ENCODE peak calls at places on chromosomes 1 and 21, in eight cellular contexts. One of them, this sample, is unnamed.

GRCh38 chr1:165279831-165280351 is 76.6 kb downstream of the LMX1A start:
- DNase-seq in mucosa of gallbladder: no peak
- DNase-seq in stimulated activated CD4-positive, alpha-beta T cell treated with anti-CD3 and anti-CD28 coated beads, Interleukin-12 subunit alpha, Interleukin-12 subunit beta, amount 100 ng/mL, for 4 hours: no peak
- DNase-seq in EL: no peak
- DNase-seq in substantia nigra: no peak
- DNase-seq in cortex of kidney: no peak
- DNase-seq in RPMI8226: no peak
- DNase-seq in HTR-8/SVneo: no peak
- DNase-seq in this sample: no peak

GRCh38 chr1:39900662-39901485 is 843 bp downstream of the MYCL start:
- DNase-seq in HTR-8/SVneo: peak
- DNase-seq in RPMI8226: peak
- DNase-seq in EL: peak
- DNase-seq in mucosa of gallbladder: no peak
- DNase-seq in stimulated activated CD4-positive, alpha-beta T cell treated with anti-CD3 and anti-CD28 coated beads, Interleukin-12 subunit alpha, Interleukin-12 subunit beta, amount 100 ng/mL, for 4 hours: no peak
- DNase-seq in cortex of kidney: no peak
- DNase-seq in substantia nigra: no peak
- DNase-seq in this sample: peak

GRCh38 chr1:245153645-245154428 is 948 bp upstream of the KIF26B start:
- DNase-seq in EL: peak
- DNase-seq in cortex of kidney: no peak
- DNase-seq in substantia nigra: no peak
- DNase-seq in stimulated activated CD4-positive, alpha-beta T cell treated with anti-CD3 and anti-CD28 coated beads, Interleukin-12 subunit alpha, Interleukin-12 subunit beta, amount 100 ng/mL, for 4 hours: peak
- DNase-seq in HTR-8/SVneo: no peak
- DNase-seq in RPMI8226: peak
- DNase-seq in mucosa of gallbladder: no peak
- DNase-seq in this sample: peak

GRCh38 chr21:33870768-33871167 is 44.8 kb downstream of the ATP5PO start:
- DNase-seq in HTR-8/SVneo: no peak
- DNase-seq in substantia nigra: no peak
- DNase-seq in mucosa of gallbladder: no peak
- DNase-seq in RPMI8226: no peak
- DNase-seq in stimulated activated CD4-positive, alpha-beta T cell treated with anti-CD3 and anti-CD28 coated beads, Interleukin-12 subunit alpha, Interleukin-12 subunit beta, amount 100 ng/mL, for 4 hours: no peak
- DNase-seq in cortex of kidney: no peak
- DNase-seq in EL: no peak
- DNase-seq in this sample: no peak

GRCh38 chr1:159248311-159248710 is 43.6 kb downstream of the ACKR1 start:
- DNase-seq in cortex of kidney: no peak
- DNase-seq in EL: no peak
- DNase-seq in RPMI8226: no peak
- DNase-seq in stimulated activated CD4-positive, alpha-beta T cell treated with anti-CD3 and anti-CD28 coated beads, Interleukin-12 subunit alpha, Interleukin-12 subunit beta, amount 100 ng/mL, for 4 hours: no peak
- DNase-seq in HTR-8/SVneo: no peak
- DNase-seq in substantia nigra: no peak
- DNase-seq in mucosa of gallbladder: no peak
- DNase-seq in this sample: no peak

GRCh38 chr21:42212261-42212660 is 6.7 kb upstream of the ABCG1 start:
- DNase-seq in substantia nigra: no peak
- DNase-seq in RPMI8226: no peak
- DNase-seq in stimulated activated CD4-positive, alpha-beta T cell treated with anti-CD3 and anti-CD28 coated beads, Interleukin-12 subunit alpha, Interleukin-12 subunit beta, amount 100 ng/mL, for 4 hours: no peak
- DNase-seq in HTR-8/SVneo: no peak
- DNase-seq in cortex of kidney: no peak
- DNase-seq in mucosa of gallbladder: no peak
- DNase-seq in EL: no peak
- DNase-seq in this sample: no peak

GRCh38 chr1:82979593-82980230 is 1019.2 kb downstream of the TTLL7 start:
- DNase-seq in substantia nigra: no peak
- DNase-seq in HTR-8/SVneo: no peak
- DNase-seq in RPMI8226: peak
- DNase-seq in mucosa of gallbladder: no peak
- DNase-seq in EL: no peak
- DNase-seq in stimulated activated CD4-positive, alpha-beta T cell treated with anti-CD3 and anti-CD28 coated beads, Interleukin-12 subunit alpha, Interleukin-12 subunit beta, amount 100 ng/mL, for 4 hours: no peak
- DNase-seq in cortex of kidney: no peak
- DNase-seq in this sample: peak

GRCh38 chr1:179228783-179229213 is 679 bp downstream of the ABL2 start:
- DNase-seq in substantia nigra: peak
- DNase-seq in HTR-8/SVneo: peak
- DNase-seq in EL: peak
- DNase-seq in RPMI8226: peak
- DNase-seq in stimulated activated CD4-positive, alpha-beta T cell treated with anti-CD3 and anti-CD28 coated beads, Interleukin-12 subunit alpha, Interleukin-12 subunit beta, amount 100 ng/mL, for 4 hours: peak
- DNase-seq in mucosa of gallbladder: peak
- DNase-seq in cortex of kidney: no peak
- DNase-seq in this sample: peak

GRCh38 chr1:11485191-11485590 is 6.2 kb downstream of the DISP3 start:
- DNase-seq in cortex of kidney: no peak
- DNase-seq in HTR-8/SVneo: no peak
- DNase-seq in substantia nigra: no peak
- DNase-seq in EL: no peak
- DNase-seq in RPMI8226: peak
- DNase-seq in stimulated activated CD4-positive, alpha-beta T cell treated with anti-CD3 and anti-CD28 coated beads, Interleukin-12 subunit alpha, Interleukin-12 subunit beta, amount 100 ng/mL, for 4 hours: no peak
- DNase-seq in mucosa of gallbladder: no peak
- DNase-seq in this sample: no peak

GRCh38 chr1:244801246-244801645 is 34.2 kb upstream of the COX20 start:
- DNase-seq in HTR-8/SVneo: peak
- DNase-seq in RPMI8226: peak
- DNase-seq in mucosa of gallbladder: no peak
- DNase-seq in stimulated activated CD4-positive, alpha-beta T cell treated with anti-CD3 and anti-CD28 coated beads, Interleukin-12 subunit alpha, Interleukin-12 subunit beta, amount 100 ng/mL, for 4 hours: peak
- DNase-seq in cortex of kidney: no peak
- DNase-seq in substantia nigra: no peak
- DNase-seq in EL: no peak
- DNase-seq in this sample: peak

This sample was measured in GM12891.